ENCODE peak calls at places on chromosomes 16 and 17, in eight cellular contexts. M is AG09319; J is breast epithelium; G is KBM-7; U is stimulated activated CD4-positive, alpha-beta T cell treated with anti-CD3 and anti-CD28 coated beads, Interleukin-1b, Interleukin-23, amount 100 ng/mL, for 1 hour; S is BE2C; V is KG1; Z is fibroblast of pulmonary artery. Q is an unnamed sample.

GRCh38 chr17:10836966-10837599 is 804 bp downstream of the PIRT start:
- DNase-seq in M (no peak), J (no peak), G (no peak), U (no peak), S (no peak), V (no peak), Z (no peak), Q (no peak)

GRCh38 chr17:17496189-17497064 is at the start of gene RASD1:
- DNase-seq in M (peak), J (peak), G (peak), U (peak), S (peak), V (no peak), Z (peak), Q (peak)

GRCh38 chr17:40317345-40317873 is 8.4 kb downstream of the RARA start:
- DNase-seq in M (no peak), J (no peak), G (peak), U (no peak), S (peak), V (peak), Z (peak), Q (no peak)

GRCh38 chr16:89583895-89584644 is 8.5 kb downstream of the CPNE7 start:
- DNase-seq in M (no peak), J (no peak), G (no peak), U (no peak), S (no peak), V (no peak), Z (no peak), Q (no peak)

GRCh38 chr17:74865504-74866197 is 6.0 kb upstream of the GRIN2C start:
- DNase-seq in M (no peak), J (no peak), G (no peak), U (no peak), S (no peak), V (no peak), Z (no peak), Q (no peak)

GRCh38 chr16:77195411-77195810 is 3.8 kb upstream of the SYCE1L start:
- DNase-seq in M (no peak), J (no peak), G (no peak), U (no peak), S (no peak), V (no peak), Z (no peak), Q (no peak)

GRCh38 chr17:49951362-49952080 is 17.5 kb upstream of the DLX4 start:
- DNase-seq in M (no peak), J (no peak), G (no peak), U (no peak), S (no peak), V (no peak), Z (no peak), Q (no peak)

GRCh38 chr16:27721548-27722265 is 171.8 kb downstream of the KATNIP start:
- DNase-seq in M (peak), J (no peak), G (no peak), U (no peak), S (peak), V (no peak), Z (peak), Q (peak)

GRCh38 chr16:3977376-3977775 is 96.9 kb upstream of the CREBBP start:
- DNase-seq in M (no peak), J (no peak), G (no peak), U (no peak), S (no peak), V (no peak), Z (no peak), Q (no peak)

GRCh38 chr16:23509763-23510153 is 536 bp downstream of the GGA2 start:
- DNase-seq in M (no peak), J (no peak), G (peak), U (no peak), S (no peak), V (no peak), Z (peak), Q (no peak)

GRCh38 chr16:19804538-19805323 is 79.9 kb downstream of the GPRC5B start:
- DNase-seq in M (no peak), J (peak), G (peak), U (no peak), S (peak), V (no peak), Z (peak), Q (peak)

GRCh38 chr16:81758376-81758775 is 20.7 kb upstream of the PLCG2 start:
- DNase-seq in M (no peak), J (no peak), G (peak), U (no peak), S (no peak), V (no peak), Z (peak), Q (no peak)

GRCh38 chr17:80441133-80441578 is 26.2 kb downstream of the ENDOV start:
- DNase-seq in M (no peak), J (no peak), G (peak), U (no peak), S (no peak), V (peak), Z (peak), Q (no peak)

GRCh38 chr16:88596477-88596876 is 26.3 kb downstream of the ZC3H18 start:
- DNase-seq in M (no peak), J (no peak), G (no peak), U (no peak), S (no peak), V (no peak), Z (peak), Q (no peak)

GRCh38 chr17:57257213-57257873 is 1.0 kb downstream of the MSI2 start:
- DNase-seq in M (no peak), J (no peak), G (peak), U (no peak), S (no peak), V (no peak), Z (no peak), Q (no peak)

GRCh38 chr17:19725486-19725885 is 9.1 kb upstream of the SLC47A2 start:
- DNase-seq in M (no peak), J (no peak), G (no peak), U (no peak), S (no peak), V (no peak), Z (no peak), Q (no peak)

GRCh38 chr17:60323754-60324153 is 68.2 kb downstream of the USP32 start:
- DNase-seq in M (no peak), J (no peak), G (no peak), U (no peak), S (no peak), V (no peak), Z (no peak), Q (no peak)

GRCh38 chr17:31525801-31526549 is 134.5 kb downstream of the RAB11FIP4 start:
- DNase-seq in M (no peak), J (no peak), G (no peak), U (no peak), S (peak), V (no peak), Z (no peak), Q (no peak)

GRCh38 chr17:17795296-17795695 is 41.5 kb downstream of the SREBF1 start:
- DNase-seq in M (no peak), J (no peak), G (no peak), U (no peak), S (no peak), V (no peak), Z (no peak), Q (no peak)

GRCh38 chr16:81261049-81261648 is 22.7 kb downstream of the BCO1 start:
- DNase-seq in M (no peak), J (no peak), G (peak), U (no peak), S (peak), V (no peak), Z (peak), Q (no peak)

GRCh38 chr17:36592711-36593321 is 1.1 kb downstream of the DHRS11 start:
- DNase-seq in M (no peak), J (no peak), G (no peak), U (no peak), S (no peak), V (no peak), Z (no peak), Q (no peak)

GRCh38 chr17:3956558-3956957 is 7.7 kb downstream of the ATP2A3 start:
- DNase-seq in M (no peak), J (no peak), G (no peak), U (no peak), S (no peak), V (no peak), Z (no peak), Q (no peak)

GRCh38 chr16:6104423-6104822 is 1006.8 kb upstream of the EEF2KMT start:
- DNase-seq in M (no peak), J (no peak), G (no peak), U (no peak), S (no peak), V (no peak), Z (no peak), Q (no peak)

GRCh38 chr16:89315791-89316581 is 98.5 kb downstream of the ZNF778 start:
- DNase-seq in M (no peak), J (no peak), G (peak), U (peak), S (peak), V (peak), Z (peak), Q (peak)

GRCh38 chr17:35866356-35866950 is 2.2 kb downstream of the HEATR9 start:
- DNase-seq in M (no peak), J (no peak), G (no peak), U (no peak), S (no peak), V (no peak), Z (peak), Q (no peak)

GRCh38 chr16:14289692-14290340 is 218.7 kb downstream of the MRTFB start:
- DNase-seq in M (no peak), J (no peak), G (peak), U (no peak), S (peak), V (no peak), Z (peak), Q (no peak)

GRCh38 chr17:78839173-78839761 is 1.3 kb downstream of the USP36 start:
- DNase-seq in M (no peak), J (no peak), G (no peak), U (no peak), S (no peak), V (no peak), Z (no peak), Q (no peak)

GRCh38 chr16:67077871-67078270 is 31.9 kb upstream of the PHAF1 start:
- DNase-seq in M (no peak), J (no peak), G (no peak), U (no peak), S (no peak), V (no peak), Z (no peak), Q (no peak)

GRCh38 chr16:12082207-12082606 is 105.7 kb downstream of the SNX29 start:
- DNase-seq in M (no peak), J (peak), G (no peak), U (no peak), S (no peak), V (no peak), Z (no peak), Q (no peak)

GRCh38 chr17:43526886-43527648 is 19.1 kb downstream of the ETV4 start:
- DNase-seq in M (no peak), J (no peak), G (no peak), U (no peak), S (no peak), V (no peak), Z (no peak), Q (no peak)